ENCODE peak calls at places on chromosomes 12 and 14, in nine cellular contexts. One of them, this sample, is unnamed.

GRCh38 chr12:22626429-22626828 is 1.5 kb downstream of the ETNK1 start:
- DNase-seq in body of pancreas: no peak
- DNase-seq in uterus: no peak
- DNase-seq in left ventricle myocardium inferior: no peak
- DNase-seq in lower lobe of right lung: no peak
- DNase-seq in mammary epithelial cell: peak; percentile 48
- DNase-seq in IMR-90: peak; percentile 46
- DNase-seq in aorta: no peak
- DNase-seq in HepG2: no peak
- DNase-seq in this sample: no peak

GRCh38 chr14:101903111-101903561 is 61.2 kb upstream of the DYNC1H1 start:
- DNase-seq in body of pancreas: no peak
- DNase-seq in uterus: no peak
- DNase-seq in left ventricle myocardium inferior: peak; percentile 84
- DNase-seq in lower lobe of right lung: no peak
- DNase-seq in mammary epithelial cell: no peak
- DNase-seq in IMR-90: no peak
- DNase-seq in aorta: no peak
- DNase-seq in HepG2: no peak
- DNase-seq in this sample: peak; percentile 84

GRCh38 chr14:26414933-26415332 is 182.9 kb downstream of the NOVA1 start:
- DNase-seq in body of pancreas: no peak
- DNase-seq in uterus: no peak
- DNase-seq in left ventricle myocardium inferior: no peak
- DNase-seq in lower lobe of right lung: no peak
- DNase-seq in mammary epithelial cell: no peak
- DNase-seq in IMR-90: no peak
- DNase-seq in aorta: no peak
- DNase-seq in HepG2: no peak
- DNase-seq in this sample: no peak

GRCh38 chr12:47360771-47361388 is 281.1 kb upstream of the AMIGO2 start:
- DNase-seq in body of pancreas: no peak
- DNase-seq in uterus: no peak
- DNase-seq in left ventricle myocardium inferior: no peak
- DNase-seq in lower lobe of right lung: no peak
- DNase-seq in mammary epithelial cell: no peak
- DNase-seq in IMR-90: no peak
- DNase-seq in aorta: no peak
- DNase-seq in HepG2: no peak
- DNase-seq in this sample: no peak

GRCh38 chr12:87866602-87867292 is 162.5 kb downstream of the C12orf50 start:
- DNase-seq in body of pancreas: no peak
- DNase-seq in uterus: no peak
- DNase-seq in left ventricle myocardium inferior: no peak
- DNase-seq in lower lobe of right lung: no peak
- DNase-seq in mammary epithelial cell: peak; percentile 8
- DNase-seq in IMR-90: peak; percentile 50
- DNase-seq in aorta: no peak
- DNase-seq in HepG2: peak; percentile 14
- DNase-seq in this sample: no peak

GRCh38 chr14:68248481-68249255 is 429.1 kb downstream of the RAD51B start:
- DNase-seq in body of pancreas: peak; percentile 19
- DNase-seq in uterus: peak; percentile 46
- DNase-seq in left ventricle myocardium inferior: no peak
- DNase-seq in lower lobe of right lung: no peak
- DNase-seq in mammary epithelial cell: peak; percentile 35
- DNase-seq in IMR-90: peak; percentile 78
- DNase-seq in aorta: peak; percentile 57
- DNase-seq in HepG2: peak; percentile 54
- DNase-seq in this sample: peak; percentile 69

GRCh38 chr14:79415726-79416125 is 795.6 kb downstream of the DIO2 start:
- DNase-seq in body of pancreas: no peak
- DNase-seq in uterus: no peak
- DNase-seq in left ventricle myocardium inferior: no peak
- DNase-seq in lower lobe of right lung: no peak
- DNase-seq in mammary epithelial cell: no peak
- DNase-seq in IMR-90: peak; percentile 65
- DNase-seq in aorta: no peak
- DNase-seq in HepG2: no peak
- DNase-seq in this sample: no peak

GRCh38 chr12:71046215-71046614 is 111.6 kb downstream of the TSPAN8 start:
- DNase-seq in body of pancreas: no peak
- DNase-seq in uterus: no peak
- DNase-seq in left ventricle myocardium inferior: no peak
- DNase-seq in lower lobe of right lung: no peak
- DNase-seq in mammary epithelial cell: peak; percentile 2
- DNase-seq in IMR-90: peak; percentile 2
- DNase-seq in aorta: no peak
- DNase-seq in HepG2: no peak
- DNase-seq in this sample: no peak

GRCh38 chr12:75908961-75909699 is 122.4 kb downstream of the PHLDA1 start:
- DNase-seq in body of pancreas: peak; percentile 76
- DNase-seq in uterus: peak; percentile 41
- DNase-seq in left ventricle myocardium inferior: peak; percentile 78
- DNase-seq in lower lobe of right lung: peak; percentile 54
- DNase-seq in mammary epithelial cell: no peak
- DNase-seq in IMR-90: peak; percentile 82
- DNase-seq in aorta: peak; percentile 58
- DNase-seq in HepG2: peak; percentile 27
- DNase-seq in this sample: peak; percentile 72

GRCh38 chr12:111699-112591 is 45.4 kb downstream of the IQSEC3 start:
- DNase-seq in body of pancreas: no peak
- DNase-seq in uterus: no peak
- DNase-seq in left ventricle myocardium inferior: no peak
- DNase-seq in lower lobe of right lung: no peak
- DNase-seq in mammary epithelial cell: no peak
- DNase-seq in IMR-90: no peak
- DNase-seq in aorta: no peak
- DNase-seq in HepG2: no peak
- DNase-seq in this sample: no peak

GRCh38 chr14:89013698-89014569 is 189.5 kb downstream of the TTC8 start:
- DNase-seq in body of pancreas: no peak
- DNase-seq in uterus: no peak
- DNase-seq in left ventricle myocardium inferior: no peak
- DNase-seq in lower lobe of right lung: no peak
- DNase-seq in mammary epithelial cell: no peak
- DNase-seq in IMR-90: no peak
- DNase-seq in aorta: no peak
- DNase-seq in HepG2: no peak
- DNase-seq in this sample: no peak

GRCh38 chr14:106738075-106738474 is 1211.7 kb downstream of the TMEM121 start:
- DNase-seq in body of pancreas: no peak
- DNase-seq in uterus: no peak
- DNase-seq in left ventricle myocardium inferior: no peak
- DNase-seq in lower lobe of right lung: no peak
- DNase-seq in mammary epithelial cell: no peak
- DNase-seq in IMR-90: no peak
- DNase-seq in aorta: no peak
- DNase-seq in HepG2: no peak
- DNase-seq in this sample: no peak

GRCh38 chr12:105257321-105257728 is 21.4 kb upstream of the APPL2 start:
- DNase-seq in body of pancreas: no peak
- DNase-seq in uterus: peak; percentile 21
- DNase-seq in left ventricle myocardium inferior: no peak
- DNase-seq in lower lobe of right lung: no peak
- DNase-seq in mammary epithelial cell: peak; percentile 68
- DNase-seq in IMR-90: peak; percentile 90
- DNase-seq in aorta: no peak
- DNase-seq in HepG2: no peak
- DNase-seq in this sample: no peak

GRCh38 chr14:75438486-75439080 is 10.8 kb downstream of the JDP2 start:
- DNase-seq in body of pancreas: no peak
- DNase-seq in uterus: no peak
- DNase-seq in left ventricle myocardium inferior: no peak
- DNase-seq in lower lobe of right lung: no peak
- DNase-seq in mammary epithelial cell: no peak
- DNase-seq in IMR-90: no peak
- DNase-seq in aorta: no peak
- DNase-seq in HepG2: no peak
- DNase-seq in this sample: no peak

GRCh38 chr12:74337951-74338350 is 199.7 kb upstream of the ATXN7L3B start:
- DNase-seq in body of pancreas: no peak
- DNase-seq in uterus: no peak
- DNase-seq in left ventricle myocardium inferior: no peak
- DNase-seq in lower lobe of right lung: no peak
- DNase-seq in mammary epithelial cell: peak; percentile 66
- DNase-seq in IMR-90: peak; percentile 64
- DNase-seq in aorta: no peak
- DNase-seq in HepG2: peak; percentile 9
- DNase-seq in this sample: no peak

GRCh38 chr12:14473707-14474287 is 93.9 kb downstream of the PLBD1 start:
- DNase-seq in body of pancreas: no peak
- DNase-seq in uterus: no peak
- DNase-seq in left ventricle myocardium inferior: no peak
- DNase-seq in lower lobe of right lung: no peak
- DNase-seq in mammary epithelial cell: peak; percentile 6
- DNase-seq in IMR-90: peak; percentile 18
- DNase-seq in aorta: no peak
- DNase-seq in HepG2: peak; percentile 1
- DNase-seq in this sample: no peak

DNA sequence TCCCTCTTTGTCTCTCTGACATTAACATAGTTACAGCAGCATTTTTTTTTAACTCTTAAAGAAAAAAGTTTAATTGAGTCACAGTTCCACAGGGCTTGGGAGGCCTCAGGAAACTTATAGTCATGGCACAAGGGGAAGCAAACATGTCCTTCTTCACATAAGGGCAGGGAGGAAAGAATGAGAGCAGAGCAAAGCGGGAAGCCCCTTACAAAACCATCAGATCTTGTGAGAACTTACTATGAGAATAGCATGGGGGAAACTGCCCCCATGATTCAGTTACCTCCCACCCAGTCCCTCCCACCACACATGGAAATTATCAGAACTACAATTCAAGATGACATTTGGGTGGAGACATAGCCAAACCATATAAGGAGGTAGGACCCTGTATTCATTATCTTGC is 96.2 kb downstream of the PLBD1 start:
- DNase-seq in body of pancreas: no peak
- DNase-seq in uterus: no peak
- DNase-seq in left ventricle myocardium inferior: no peak
- DNase-seq in lower lobe of right lung: no peak
- DNase-seq in mammary epithelial cell: no peak
- DNase-seq in IMR-90: no peak
- DNase-seq in aorta: no peak
- DNase-seq in HepG2: no peak
- DNase-seq in this sample: no peak
- H3K9me3 ChIP-seq in body of pancreas: no peaks in the 10 kb centered on the region
- H3K9me3 ChIP-seq in uterus: peaks cover 48% of the 10 kb centered on the region
- H3K9me3 ChIP-seq in left ventricle myocardium inferior: peaks cover 58% of the 10 kb centered on the region
- H3K9me3 ChIP-seq in lower lobe of right lung: peaks cover 49% of the 10 kb centered on the region
- H3K9me3 ChIP-seq in mammary epithelial cell: peaks cover 17% of the 10 kb centered on the region
- H3K9me3 ChIP-seq in IMR-90: peaks cover 13% of the 10 kb centered on the region
- H3K9me3 ChIP-seq in aorta: no peaks in the 10 kb centered on the region
- H3K9me3 ChIP-seq in HepG2: peaks cover 44% of the 10 kb centered on the region
- H3K9me3 ChIP-seq in this sample: no peaks in the 10 kb centered on the region

GRCh38 chr14:70906785-70907171 is 481 bp upstream of the PCNX1 start:
- DNase-seq in body of pancreas: no peak
- DNase-seq in uterus: no peak
- DNase-seq in left ventricle myocardium inferior: no peak
- DNase-seq in lower lobe of right lung: no peak
- DNase-seq in mammary epithelial cell: peak; percentile 49
- DNase-seq in IMR-90: no peak
- DNase-seq in aorta: no peak
- DNase-seq in HepG2: no peak
- DNase-seq in this sample: no peak

GRCh38 chr14:70908918-70909641 is 1.8 kb downstream of the PCNX1 start:
- DNase-seq in body of pancreas: no peak
- DNase-seq in uterus: no peak
- DNase-seq in left ventricle myocardium inferior: no peak
- DNase-seq in lower lobe of right lung: no peak
- DNase-seq in mammary epithelial cell: peak; percentile 35
- DNase-seq in IMR-90: no peak
- DNase-seq in aorta: no peak
- DNase-seq in HepG2: no peak
- DNase-seq in this sample: no peak

GRCh38 chr14:70907996-70908917 is 998 bp downstream of the PCNX1 start:
- DNase-seq in body of pancreas: peak; percentile 51
- DNase-seq in uterus: peak; percentile 54
- DNase-seq in left ventricle myocardium inferior: peak; percentile 58
- DNase-seq in lower lobe of right lung: peak; percentile 71
- DNase-seq in mammary epithelial cell: peak; percentile 71
- DNase-seq in IMR-90: peak; percentile 69
- DNase-seq in aorta: peak; percentile 73
- DNase-seq in HepG2: peak; percentile 70
- DNase-seq in this sample: peak; percentile 82

GRCh38 chr14:70907172-70907995 is at the start of gene PCNX1:
- DNase-seq in body of pancreas: peak; percentile 83
- DNase-seq in uterus: peak; percentile 90
- DNase-seq in left ventricle myocardium inferior: peak; percentile 91
- DNase-seq in lower lobe of right lung: peak; percentile 93
- DNase-seq in mammary epithelial cell: peak; percentile 83
- DNase-seq in IMR-90: peak; percentile 79
- DNase-seq in aorta: peak; percentile 93
- DNase-seq in HepG2: peak; percentile 79
- DNase-seq in this sample: peak; percentile 96

GRCh38 chr14:70909788-70910614 is 2.7 kb downstream of the PCNX1 start:
- DNase-seq in body of pancreas: no peak
- DNase-seq in uterus: no peak
- DNase-seq in left ventricle myocardium inferior: no peak
- DNase-seq in lower lobe of right lung: no peak
- DNase-seq in mammary epithelial cell: peak; percentile 78
- DNase-seq in IMR-90: no peak
- DNase-seq in aorta: no peak
- DNase-seq in HepG2: no peak
- DNase-seq in this sample: no peak
- H3K4me1 ChIP-seq in body of pancreas: peaks cover 12% of the 10 kb centered on the region
- H3K4me1 ChIP-seq in uterus: peaks cover 4% of the 10 kb centered on the region
- H3K4me1 ChIP-seq in left ventricle myocardium inferior: peaks cover 71% of the 10 kb centered on the region
- H3K4me1 ChIP-seq in lower lobe of right lung: peaks cover 49% of the 10 kb centered on the region
- H3K4me1 ChIP-seq in mammary epithelial cell: peaks cover 27% of the 10 kb centered on the region
- H3K4me1 ChIP-seq in IMR-90: peaks cover 10% of the 10 kb centered on the region
- H3K4me1 ChIP-seq in aorta: peaks cover 9% of the 10 kb centered on the region
- H3K4me1 ChIP-seq in HepG2: peaks cover 64% of the 10 kb centered on the region
- H3K4me1 ChIP-seq in this sample: peaks cover 5% of the 10 kb centered on the region

GRCh38 chr12:58034712-58035111 is 93.3 kb downstream of the ATP23 start:
- DNase-seq in body of pancreas: no peak
- DNase-seq in uterus: no peak
- DNase-seq in left ventricle myocardium inferior: no peak
- DNase-seq in lower lobe of right lung: no peak
- DNase-seq in mammary epithelial cell: no peak
- DNase-seq in IMR-90: no peak
- DNase-seq in aorta: no peak
- DNase-seq in HepG2: no peak
- DNase-seq in this sample: no peak
- H3K9me3 ChIP-seq in body of pancreas: no peaks in the 10 kb centered on the region
- H3K9me3 ChIP-seq in uterus: peaks cover 3% of the 10 kb centered on the region
- H3K9me3 ChIP-seq in left ventricle myocardium inferior: peaks cover 73% of the 10 kb centered on the region
- H3K9me3 ChIP-seq in lower lobe of right lung: peaks cover 10% of the 10 kb centered on the region
- H3K9me3 ChIP-seq in mammary epithelial cell: peaks cover 9% of the 10 kb centered on the region
- H3K9me3 ChIP-seq in IMR-90: peaks cover 2% of the 10 kb centered on the region
- H3K9me3 ChIP-seq in aorta: peaks cover 5% of the 10 kb centered on the region
- H3K9me3 ChIP-seq in HepG2: peaks cover 22% of the 10 kb centered on the region
- H3K9me3 ChIP-seq in this sample: no peaks in the 10 kb centered on the region

DNA sequence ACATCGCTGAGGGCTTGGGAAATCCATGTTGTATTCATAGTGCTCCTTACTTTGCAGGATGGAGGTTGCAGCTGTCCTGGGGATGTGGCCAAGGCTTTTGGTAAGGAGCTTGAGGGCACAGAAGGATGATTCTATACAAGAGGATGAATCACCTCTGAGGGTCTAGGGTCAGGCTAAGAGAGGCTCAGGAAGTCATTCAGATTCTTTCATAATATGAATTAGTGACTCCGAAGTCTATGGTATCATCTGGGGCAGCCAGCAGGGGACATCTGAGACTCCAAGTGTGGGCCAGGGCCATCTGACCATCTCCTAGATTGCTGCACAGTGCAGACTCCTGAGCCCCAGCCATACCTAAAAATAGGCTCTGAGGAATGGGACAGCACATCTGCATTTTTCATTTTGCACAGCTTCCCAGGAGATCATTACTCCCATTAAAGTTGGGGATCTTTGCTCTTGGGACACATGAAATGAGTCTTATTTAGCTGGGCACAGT is 4.8 kb downstream of the GMPR2 start:
- DNase-seq in body of pancreas: no peak
- DNase-seq in uterus: no peak
- DNase-seq in left ventricle myocardium inferior: no peak
- DNase-seq in lower lobe of right lung: no peak
- DNase-seq in mammary epithelial cell: no peak
- DNase-seq in IMR-90: no peak
- DNase-seq in aorta: no peak
- DNase-seq in HepG2: no peak
- DNase-seq in this sample: no peak
- H3K4me1 ChIP-seq in body of pancreas: peaks cover 55% of the 10 kb centered on the region
- H3K4me1 ChIP-seq in uterus: no peaks in the 10 kb centered on the region
- H3K4me1 ChIP-seq in left ventricle myocardium inferior: peaks cover 80% of the 10 kb centered on the region
- H3K4me1 ChIP-seq in lower lobe of right lung: peaks cover 55% of the 10 kb centered on the region
- H3K4me1 ChIP-seq in mammary epithelial cell: peaks cover 44% of the 10 kb centered on the region
- H3K4me1 ChIP-seq in IMR-90: peaks cover 15% of the 10 kb centered on the region
- H3K4me1 ChIP-seq in aorta: peaks cover 3% of the 10 kb centered on the region
- H3K4me1 ChIP-seq in HepG2: peaks cover 47% of the 10 kb centered on the region
- H3K4me1 ChIP-seq in this sample: peaks cover 12% of the 10 kb centered on the region

This sample was measured in right cardiac atrium.